ENCODE peak calls at places on chromosome 21, in six cellular contexts. Y is tibial nerve; N is Right ventricle myocardium superior; A is activated CD4-positive, alpha-beta T cell treated with anti-CD3 and anti-CD28 coated beads, Interleukin-2, amount 10 ng/mL, durations not matched to agents 7 days and 5 days; M is CD8-positive, alpha-beta memory T cell; V is ACHN. O is an unnamed sample.

GRCh38 chr21:36501589-36501892 is 21.6 kb upstream of the CLDN14 start:
- DNase-seq in Y (no peak), N (no peak), A (no peak), M (no peak), V (no peak), O (no peak)

GRCh38 chr21:14092834-14093560 is 117.8 kb downstream of the LIPI start:
- DNase-seq in Y (no peak), N (no peak), A (no peak), M (no peak), V (no peak), O (no peak)

GRCh38 chr21:42397291-42398129 is 1.7 kb upstream of the TMPRSS3 start:
- DNase-seq in Y (no peak), N (no peak), A (no peak), M (no peak), V (no peak), O (no peak)

GRCh38 chr21:38401527-38401926 is 96.8 kb downstream of the ERG start:
- DNase-seq in Y (no peak), N (no peak), A (no peak), M (no peak), V (no peak), O (no peak)

GRCh38 chr21:45078877-45079281 is 4.5 kb downstream of the ADARB1 start:
- DNase-seq in Y (no peak), N (no peak), A (peak), M (peak), V (no peak), O (no peak)

GRCh38 chr21:45178072-45178608 is 103.8 kb downstream of the ADARB1 start:
- DNase-seq in Y (no peak), N (no peak), A (no peak), M (no peak), V (no peak), O (no peak)

GRCh38 chr21:42661688-42662429 is 8.4 kb downstream of the PDE9A start:
- DNase-seq in Y (no peak), N (no peak), A (no peak), M (no peak), V (no peak), O (no peak)

GRCh38 chr21:37071561-37072238 is 1.2 kb downstream of the PIGP start:
- DNase-seq in Y (peak), N (peak), A (no peak), M (no peak), V (peak), O (peak)

GRCh38 chr21:45148316-45149000 is 74.1 kb downstream of the ADARB1 start:
- DNase-seq in Y (no peak), N (no peak), A (peak), M (no peak), V (no peak), O (no peak)

GRCh38 chr21:44312089-44312488 is 12.2 kb downstream of the PFKL start:
- DNase-seq in Y (no peak), N (no peak), A (no peak), M (no peak), V (no peak), O (no peak)

GRCh38 chr21:45855248-45855801 is 126.2 kb upstream of the COL6A1 start:
- DNase-seq in Y (no peak), N (no peak), A (no peak), M (no peak), V (no peak), O (no peak)

GRCh38 chr21:28106370-28106890 is 886.2 kb downstream of the LTN1 start:
- DNase-seq in Y (no peak), N (no peak), A (no peak), M (no peak), V (no peak), O (no peak)

GRCh38 chr21:28110074-28110473 is 882.6 kb downstream of the LTN1 start:
- DNase-seq in Y (no peak), N (no peak), A (no peak), M (no peak), V (no peak), O (no peak)